ENCODE peak calls at places on chromosomes 16 and 17, in four cellular contexts. One of them, this sample, is unnamed.

GRCh38 chr17:33435716-33436301 is 142.7 kb upstream of the ASIC2 start:
- DNase-seq in brain microvascular endothelial cell: no peak
- DNase-seq in Caco-2: no peak
- DNase-seq in neural progenitor cell: no peak
- DNase-seq in this sample: no peak

GRCh38 chr17:83029571-83029970 is 49.8 kb upstream of the METRNL start:
- DNase-seq in neural progenitor cell: no peak
- DNase-seq in Caco-2: no peak
- DNase-seq in brain microvascular endothelial cell: no peak
- DNase-seq in this sample: no peak

GRCh38 chr17:30101686-30102390 is 14.8 kb upstream of the NSRP1 start:
- DNase-seq in brain microvascular endothelial cell: peak; percentile 51
- DNase-seq in neural progenitor cell: no peak
- DNase-seq in Caco-2: no peak
- DNase-seq in this sample: no peak

GRCh38 chr17:76252040-76252954 is 12.0 kb upstream of the RNF157 start:
- DNase-seq in neural progenitor cell: no peak
- DNase-seq in Caco-2: peak; percentile 54
- DNase-seq in brain microvascular endothelial cell: peak; percentile 70
- DNase-seq in this sample: no peak

GRCh38 chr17:62216847-62217246 is 151.8 kb upstream of the MED13 start:
- DNase-seq in neural progenitor cell: no peak
- DNase-seq in Caco-2: no peak
- DNase-seq in brain microvascular endothelial cell: no peak
- DNase-seq in this sample: no peak

GRCh38 chr16:57624044-57624688 is 4.3 kb upstream of the ADGRG1 start:
- DNase-seq in neural progenitor cell: no peak
- DNase-seq in brain microvascular endothelial cell: peak; percentile 16
- DNase-seq in Caco-2: no peak
- DNase-seq in this sample: no peak

GRCh38 chr17:33328129-33328528 is 35.0 kb upstream of the ASIC2 start:
- DNase-seq in Caco-2: no peak
- DNase-seq in neural progenitor cell: peak; percentile 62
- DNase-seq in brain microvascular endothelial cell: no peak
- DNase-seq in this sample: no peak

GRCh38 chr17:40019140-40019991 is 4.1 kb downstream of the CSF3 start:
- DNase-seq in brain microvascular endothelial cell: peak; percentile 68
- DNase-seq in neural progenitor cell: no peak
- DNase-seq in Caco-2: no peak
- DNase-seq in this sample: no peak

GRCh38 chr17:17109896-17110295 is 67.6 kb downstream of the MPRIP start:
- DNase-seq in Caco-2: no peak
- DNase-seq in neural progenitor cell: no peak
- DNase-seq in brain microvascular endothelial cell: no peak
- DNase-seq in this sample: no peak

GRCh38 chr17:68290955-68291835 is at the start of the genes ARSG and SLC16A6:
- DNase-seq in brain microvascular endothelial cell: peak; percentile 40
- DNase-seq in Caco-2: peak; percentile 79
- DNase-seq in neural progenitor cell: peak; percentile 91
- DNase-seq in this sample: no peak

GRCh38 chr17:66228887-66229782 is at the start of gene APOH:
- DNase-seq in neural progenitor cell: no peak
- DNase-seq in brain microvascular endothelial cell: no peak
- DNase-seq in Caco-2: peak; percentile 55
- DNase-seq in this sample: no peak

GRCh38 chr17:69059458-69060205 is 1.1 kb downstream of the ABCA9 start:
- DNase-seq in neural progenitor cell: no peak
- DNase-seq in Caco-2: no peak
- DNase-seq in brain microvascular endothelial cell: peak; percentile 29
- DNase-seq in this sample: no peak

GRCh38 chr17:5793899-5794298 is 209.6 kb upstream of the NLRP1 start:
- DNase-seq in Caco-2: no peak
- DNase-seq in neural progenitor cell: peak; percentile 53
- DNase-seq in brain microvascular endothelial cell: no peak
- DNase-seq in this sample: no peak

GRCh38 chr16:75462804-75463203 is 1.7 kb downstream of the TMEM170A start:
- DNase-seq in Caco-2: no peak
- DNase-seq in brain microvascular endothelial cell: no peak
- DNase-seq in neural progenitor cell: no peak
- DNase-seq in this sample: no peak

GRCh38 chr16:58733248-58733670 is 857 bp downstream of the GOT2 start:
- DNase-seq in brain microvascular endothelial cell: no peak
- DNase-seq in Caco-2: no peak
- DNase-seq in neural progenitor cell: no peak
- DNase-seq in this sample: no peak

GRCh38 chr17:14779236-14779635 is 478.4 kb downstream of the HS3ST3B1 start:
- DNase-seq in neural progenitor cell: no peak
- DNase-seq in brain microvascular endothelial cell: no peak
- DNase-seq in Caco-2: no peak
- DNase-seq in this sample: no peak

GRCh38 chr16:78034530-78034929 is 12.2 kb downstream of the CLEC3A start:
- DNase-seq in neural progenitor cell: no peak
- DNase-seq in brain microvascular endothelial cell: no peak
- DNase-seq in Caco-2: no peak
- DNase-seq in this sample: no peak

GRCh38 chr16:81765111-81765919 is 13.8 kb upstream of the PLCG2 start:
- DNase-seq in neural progenitor cell: no peak
- DNase-seq in Caco-2: no peak
- DNase-seq in brain microvascular endothelial cell: no peak
- DNase-seq in this sample: no peak

GRCh38 chr17:560379-560935 is 154.2 kb downstream of the VPS53 start:
- DNase-seq in Caco-2: no peak
- DNase-seq in brain microvascular endothelial cell: no peak
- DNase-seq in neural progenitor cell: no peak
- DNase-seq in this sample: no peak

GRCh38 chr17:57114085-57114673 is 29.1 kb downstream of the AKAP1 start:
- DNase-seq in brain microvascular endothelial cell: no peak
- DNase-seq in Caco-2: peak; percentile 69
- DNase-seq in neural progenitor cell: peak; percentile 63
- DNase-seq in this sample: peak; percentile 30

GRCh38 chr17:38750312-38751121 is 2.0 kb upstream of the PSMB3 start:
- DNase-seq in Caco-2: no peak
- DNase-seq in brain microvascular endothelial cell: no peak
- DNase-seq in neural progenitor cell: peak; percentile 75
- DNase-seq in this sample: no peak

GRCh38 chr17:9772658-9773057 is 18.7 kb downstream of the DHRS7C start:
- DNase-seq in Caco-2: no peak
- DNase-seq in neural progenitor cell: no peak
- DNase-seq in brain microvascular endothelial cell: no peak
- DNase-seq in this sample: no peak

GRCh38 chr16:67697407-67697806 is 21.7 kb downstream of the GFOD2 start:
- DNase-seq in brain microvascular endothelial cell: no peak
- DNase-seq in neural progenitor cell: no peak
- DNase-seq in Caco-2: no peak
- DNase-seq in this sample: no peak

GRCh38 chr16:74232831-74233465 is 63.7 kb upstream of the PSMD7 start:
- DNase-seq in brain microvascular endothelial cell: no peak
- DNase-seq in neural progenitor cell: no peak
- DNase-seq in Caco-2: no peak
- DNase-seq in this sample: no peak

GRCh38 chr16:2963074-2963610 is 933 bp upstream of the KREMEN2 start:
- DNase-seq in brain microvascular endothelial cell: no peak
- DNase-seq in neural progenitor cell: peak; percentile 54
- DNase-seq in Caco-2: peak; percentile 31
- DNase-seq in this sample: no peak

GRCh38 chr16:72990003-72990521 is 57.9 kb downstream of the ZFHX3 start:
- DNase-seq in Caco-2: no peak
- DNase-seq in neural progenitor cell: peak; percentile 45
- DNase-seq in brain microvascular endothelial cell: peak; percentile 59
- DNase-seq in this sample: no peak
- H3K4me3 ChIP-seq in Caco-2: no peak overlapping the region
- H3K4me3 ChIP-seq in neural progenitor cell: no peak overlapping the region
- H3K4me3 ChIP-seq in brain microvascular endothelial cell: peak overlapping the region; percentile 36
- H3K4me3 ChIP-seq in this sample: no peak overlapping the region

GRCh38 chr17:63926164-63926563 is 6.0 kb downstream of the CD79B start:
- DNase-seq in Caco-2: no peak
- DNase-seq in neural progenitor cell: no peak
- DNase-seq in brain microvascular endothelial cell: no peak
- DNase-seq in this sample: no peak

GRCh38 chr17:63925615-63926014 is 6.5 kb downstream of the CD79B start:
- DNase-seq in neural progenitor cell: no peak
- DNase-seq in Caco-2: no peak
- DNase-seq in brain microvascular endothelial cell: no peak
- DNase-seq in this sample: no peak

GRCh38 chr17:63928172-63928666 is 3.9 kb downstream of the CD79B start:
- DNase-seq in Caco-2: no peak
- DNase-seq in brain microvascular endothelial cell: no peak
- DNase-seq in neural progenitor cell: no peak
- DNase-seq in this sample: no peak

GRCh38 chr17:63928966-63929695 is 3.0 kb downstream of the CD79B start:
- DNase-seq in brain microvascular endothelial cell: no peak
- DNase-seq in Caco-2: no peak
- DNase-seq in neural progenitor cell: no peak
- DNase-seq in this sample: no peak

GRCh38 chr17:63927464-63928171 is 4.5 kb downstream of the CD79B start:
- DNase-seq in brain microvascular endothelial cell: no peak
- DNase-seq in Caco-2: no peak
- DNase-seq in neural progenitor cell: no peak
- DNase-seq in this sample: no peak
- H3K4me3 ChIP-seq in brain microvascular endothelial cell: no peak overlapping the region
- H3K4me3 ChIP-seq in Caco-2: no peak overlapping the region
- H3K4me3 ChIP-seq in neural progenitor cell: no peak overlapping the region
- H3K4me3 ChIP-seq in this sample: no peak overlapping the region

GRCh38 chr17:2797632-2798031 is 1.4 kb downstream of the RAP1GAP2 start:
- DNase-seq in neural progenitor cell: no peak
- DNase-seq in brain microvascular endothelial cell: no peak
- DNase-seq in Caco-2: no peak
- DNase-seq in this sample: no peak

GRCh38 chr17:2797226-2797625 is 988 bp downstream of the RAP1GAP2 start:
- DNase-seq in Caco-2: no peak
- DNase-seq in brain microvascular endothelial cell: no peak
- DNase-seq in neural progenitor cell: no peak
- DNase-seq in this sample: no peak

GRCh38 chr17:2799653-2800052 is 3.4 kb downstream of the RAP1GAP2 start:
- DNase-seq in brain microvascular endothelial cell: no peak
- DNase-seq in neural progenitor cell: no peak
- DNase-seq in Caco-2: no peak
- DNase-seq in this sample: no peak

GRCh38 chr17:2798679-2799078 is 2.4 kb downstream of the RAP1GAP2 start:
- DNase-seq in neural progenitor cell: peak; percentile 54
- DNase-seq in Caco-2: peak; percentile 38
- DNase-seq in brain microvascular endothelial cell: no peak
- DNase-seq in this sample: no peak

GRCh38 chr17:2798188-2798587 is 1.9 kb downstream of the RAP1GAP2 start:
- DNase-seq in neural progenitor cell: no peak
- DNase-seq in Caco-2: no peak
- DNase-seq in brain microvascular endothelial cell: no peak
- DNase-seq in this sample: no peak
- H3K4me3 ChIP-seq in neural progenitor cell: no peak overlapping the region
- H3K4me3 ChIP-seq in Caco-2: no peak overlapping the region
- H3K4me3 ChIP-seq in brain microvascular endothelial cell: no peak overlapping the region
- H3K4me3 ChIP-seq in this sample: no peak overlapping the region

GRCh38 chr17:55720917-55721836 is 1.5 kb downstream of the TMEM100 start:
- DNase-seq in neural progenitor cell: no peak
- DNase-seq in brain microvascular endothelial cell: no peak
- DNase-seq in Caco-2: no peak
- DNase-seq in this sample: no peak
- H3K4me3 ChIP-seq in neural progenitor cell: no peak overlapping the region
- H3K4me3 ChIP-seq in brain microvascular endothelial cell: no peak overlapping the region
- H3K4me3 ChIP-seq in Caco-2: no peak overlapping the region
- H3K4me3 ChIP-seq in this sample: no peak overlapping the region

GRCh38 chr16:65119905-65120341 is 1.9 kb downstream of the CDH11 start:
- DNase-seq in Caco-2: no peak
- DNase-seq in brain microvascular endothelial cell: peak; percentile 62
- DNase-seq in neural progenitor cell: peak; percentile 62
- DNase-seq in this sample: no peak
- H3K4me3 ChIP-seq in Caco-2: no peak overlapping the region
- H3K4me3 ChIP-seq in brain microvascular endothelial cell: peak overlapping the region; percentile 94
- H3K4me3 ChIP-seq in neural progenitor cell: peak overlapping the region; percentile 93
- H3K4me3 ChIP-seq in this sample: peak overlapping the region; percentile 72

GRCh38 chr16:84340305-84341040 is 27.9 kb upstream of the ATP2C2 start:
- DNase-seq in neural progenitor cell: no peak
- DNase-seq in brain microvascular endothelial cell: no peak
- DNase-seq in Caco-2: peak; percentile 89
- DNase-seq in this sample: no peak

GRCh38 chr16:84344781-84345180 is 23.6 kb upstream of the ATP2C2 start:
- DNase-seq in Caco-2: no peak
- DNase-seq in brain microvascular endothelial cell: no peak
- DNase-seq in neural progenitor cell: no peak
- DNase-seq in this sample: no peak

GRCh38 chr16:84339316-84339715 is 29.0 kb upstream of the ATP2C2 start:
- DNase-seq in neural progenitor cell: no peak
- DNase-seq in brain microvascular endothelial cell: no peak
- DNase-seq in Caco-2: no peak
- DNase-seq in this sample: no peak

GRCh38 chr16:84339766-84340165 is 28.6 kb upstream of the ATP2C2 start:
- DNase-seq in Caco-2: no peak
- DNase-seq in brain microvascular endothelial cell: no peak
- DNase-seq in neural progenitor cell: no peak
- DNase-seq in this sample: no peak

GRCh38 chr16:84341533-84342295 is 26.6 kb upstream of the ATP2C2 start:
- DNase-seq in neural progenitor cell: no peak
- DNase-seq in brain microvascular endothelial cell: no peak
- DNase-seq in Caco-2: no peak
- DNase-seq in this sample: no peak
- H3K4me3 ChIP-seq in neural progenitor cell: no peak overlapping the region
- H3K4me3 ChIP-seq in brain microvascular endothelial cell: no peak overlapping the region
- H3K4me3 ChIP-seq in Caco-2: no peak overlapping the region
- H3K4me3 ChIP-seq in this sample: no peak overlapping the region

DNA sequence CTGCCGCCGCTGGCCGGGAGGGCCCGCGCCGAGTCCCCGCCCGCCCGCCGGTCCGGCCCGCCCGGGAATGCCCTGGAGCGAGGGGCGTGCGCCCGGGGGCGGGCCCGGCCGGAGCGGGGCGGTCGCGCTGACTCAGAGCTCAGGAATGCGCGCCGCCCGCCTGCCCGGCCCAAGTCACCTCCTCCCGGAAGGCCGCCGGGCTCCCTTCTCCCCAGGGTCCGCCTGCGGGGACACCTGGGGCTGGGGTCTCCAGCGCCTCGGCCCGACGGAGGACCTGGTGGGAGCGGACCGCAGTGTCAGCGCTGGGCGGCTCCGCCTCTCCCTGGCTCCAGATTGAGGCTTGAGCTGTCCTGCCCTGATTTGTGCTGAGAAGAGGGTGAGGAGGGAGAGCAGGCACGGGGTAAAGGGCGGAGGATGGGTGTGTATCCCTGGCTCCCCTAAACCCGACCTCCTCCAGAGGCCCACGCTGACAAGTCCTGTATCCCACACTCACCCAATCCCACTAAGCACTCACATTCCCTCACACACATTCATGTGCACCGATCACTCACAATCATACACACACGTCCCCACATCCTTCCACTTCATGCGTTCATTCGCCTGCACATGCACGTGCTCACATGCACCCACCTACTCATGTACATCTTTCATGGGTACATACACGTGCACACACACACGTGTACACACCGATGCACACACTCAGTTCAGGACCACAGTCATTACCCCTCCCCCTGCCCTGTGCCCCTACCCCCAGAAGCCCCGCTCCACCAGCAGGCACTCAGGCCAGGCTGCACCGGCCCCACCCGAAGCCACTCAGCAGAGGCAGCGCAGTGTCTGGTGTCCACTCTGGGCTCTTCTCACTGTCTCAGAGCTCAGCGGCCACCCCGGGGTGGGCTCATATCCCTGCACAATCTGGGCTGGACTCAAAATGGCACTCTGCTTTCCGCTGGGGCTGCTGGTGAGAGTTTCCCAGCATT is at the start of gene RHBDF1:
- DNase-seq in brain microvascular endothelial cell: no peak
- DNase-seq in neural progenitor cell: peak; percentile 90
- DNase-seq in Caco-2: peak; percentile 61
- DNase-seq in this sample: no peak
- H3K4me3 ChIP-seq in brain microvascular endothelial cell: peak within 1 kb of the TSS; percentile 75
- H3K4me3 ChIP-seq in neural progenitor cell: peak within 1 kb of the TSS; percentile 60
- H3K4me3 ChIP-seq in Caco-2: peak within 1 kb of the TSS; percentile 58
- H3K4me3 ChIP-seq in this sample: peak within 1 kb of the TSS; percentile 81

This sample was measured in NT2/D1.